ENCODE peak calls at places on chromosomes 4 and X, in eight cellular contexts. E is pancreas; R is prostate gland; U is ovary; X is GM23338; K is suprapubic skin; J is CD8-positive, alpha-beta T cell; D is A549. M is an unnamed sample.

GRCh38 chrX:68699960-68700746 is 52.7 kb downstream of the STARD8 start:
- DNase-seq in K (no peak), U (no peak), R (no peak), X (no peak), J (no peak), D (no peak), E (peak), M (no peak)

GRCh38 chr4:132540268-132540667 is 608.8 kb upstream of the PCDH10 start:
- DNase-seq in R (no peak), X (no peak), J (no peak), U (no peak), D (no peak), K (no peak), E (no peak), M (no peak)

GRCh38 chr4:186514271-186514950 is 41.0 kb downstream of the MTNR1A start:
- DNase-seq in E (no peak), J (no peak), K (no peak), R (no peak), X (no peak), D (no peak), U (no peak), M (no peak)

GRCh38 chr4:143559757-143560147 is 46.2 kb downstream of the SMARCA5 start:
- DNase-seq in U (peak), X (peak), K (no peak), J (no peak), E (no peak), D (no peak), R (no peak), M (peak)

GRCh38 chr4:41776466-41776865 is 27.9 kb upstream of the PHOX2B start:
- DNase-seq in D (no peak), U (no peak), E (no peak), K (no peak), X (peak), R (no peak), J (no peak), M (no peak)

GRCh38 chr4:1871471-1872021 is 353 bp downstream of the NSD2 start:
- DNase-seq in R (no peak), D (no peak), X (peak), E (peak), J (no peak), K (peak), U (peak), M (peak)

GRCh38 chrX:42515939-42516338 is 262.0 kb downstream of the PPP1R2C start:
- DNase-seq in U (no peak), E (no peak), X (no peak), K (no peak), J (no peak), D (no peak), R (no peak), M (no peak)

GRCh38 chr4:3384771-3385701 is 56.7 kb upstream of the HGFAC start:
- DNase-seq in R (peak), X (no peak), D (no peak), E (peak), U (no peak), J (no peak), K (no peak), M (no peak)

GRCh38 chrX:153318811-153319210 is 2.8 kb downstream of the PNMA6F start:
- DNase-seq in E (no peak), U (no peak), R (no peak), K (no peak), J (no peak), X (no peak), D (no peak), M (no peak)

GRCh38 chrX:112067601-112068000 is 15.0 kb downstream of the TRPC5 start:
- DNase-seq in E (no peak), R (no peak), D (no peak), X (no peak), U (no peak), K (no peak), J (no peak), M (no peak)

GRCh38 chrX:27565992-27566391 is 24.2 kb upstream of the DCAF8L2 start:
- DNase-seq in K (no peak), R (no peak), D (no peak), X (peak), J (no peak), E (no peak), U (no peak), M (no peak)

GRCh38 chr4:15552557-15553362 is 83.1 kb downstream of the CC2D2A start:
- DNase-seq in X (no peak), J (no peak), D (no peak), K (no peak), R (no peak), U (no peak), E (no peak), M (no peak)

GRCh38 chrX:54659547-54659946 is 129.5 kb downstream of the GNL3L start:
- DNase-seq in J (no peak), K (no peak), U (no peak), E (no peak), D (no peak), R (no peak), X (no peak), M (no peak)

GRCh38 chr4:76679691-76680090 is 218.3 kb downstream of the SOWAHB start:
- DNase-seq in X (no peak), U (no peak), R (no peak), K (no peak), J (no peak), D (no peak), E (no peak), M (no peak)

GRCh38 chr4:163395055-163395454 is 51.4 kb downstream of the NPY5R start:
- DNase-seq in E (no peak), J (no peak), U (no peak), R (no peak), K (no peak), X (no peak), D (no peak), M (no peak)

GRCh38 chr4:134024251-134024650 is 177.3 kb downstream of the PABPC4L start:
- DNase-seq in K (no peak), D (no peak), E (no peak), U (no peak), J (no peak), R (peak), X (peak), M (peak)

GRCh38 chr4:87309625-87310024 is 13.1 kb downstream of the HSD17B13 start:
- DNase-seq in U (no peak), X (no peak), D (no peak), J (no peak), K (no peak), E (no peak), R (no peak), M (no peak)

GRCh38 chrX:2385224-2385623 is 115.6 kb downstream of the DHRSX start:
- DNase-seq in D (peak), J (no peak), R (no peak), K (no peak), U (no peak), X (no peak), E (no peak), M (no peak)

GRCh38 chr4:7403001-7403400 is 31.7 kb downstream of the PSAPL1 start:
- DNase-seq in R (no peak), U (no peak), X (no peak), K (no peak), J (no peak), E (no peak), D (no peak), M (no peak)

GRCh38 chr4:99642725-99643489 is 14.7 kb downstream of the C4orf54 start:
- DNase-seq in K (no peak), D (no peak), R (no peak), X (no peak), E (peak), U (peak), J (no peak), M (no peak)

GRCh38 chr4:39823193-39823592 is 125.3 kb downstream of the UBE2K start:
- DNase-seq in J (no peak), E (no peak), D (no peak), X (peak), K (no peak), R (no peak), U (no peak), M (no peak)

GRCh38 chrX:31071262-31071661 is 579 bp downstream of the FTHL17 start:
- DNase-seq in K (peak), R (no peak), J (no peak), D (no peak), U (no peak), E (no peak), X (no peak), M (no peak)

GRCh38 chr4:95027906-95028618 is 270.3 kb downstream of the BMPR1B start:
- DNase-seq in R (no peak), D (no peak), J (no peak), X (peak), K (no peak), E (no peak), U (no peak), M (no peak)

GRCh38 chr4:1093391-1094335 is 19.7 kb downstream of the RNF212 start:
- DNase-seq in J (no peak), E (no peak), K (peak), R (no peak), U (no peak), X (no peak), D (no peak), M (no peak)

GRCh38 chrX:103565197-103565596 is 20.1 kb upstream of the TCEAL4 start:
- DNase-seq in J (no peak), K (no peak), D (no peak), X (no peak), R (no peak), U (no peak), E (no peak), M (no peak)

GRCh38 chrX:47384502-47384901 is 14.1 kb downstream of the ZNF157 start:
- DNase-seq in E (peak), D (peak), X (peak), U (peak), K (peak), J (peak), R (peak), M (peak)

GRCh38 chr4:153234923-153235322 is 30.7 kb downstream of the TRIM2 start:
- DNase-seq in J (no peak), E (no peak), D (no peak), R (no peak), U (no peak), X (no peak), K (no peak), M (no peak)

GRCh38 chr4:86223472-86223871 is 136.4 kb downstream of the MAPK10 start:
- DNase-seq in U (no peak), J (no peak), X (peak), D (no peak), K (no peak), E (no peak), R (no peak), M (peak)

GRCh38 chr4:97411352-97411751 is 731.9 kb downstream of the STPG2 start:
- DNase-seq in K (no peak), X (no peak), E (no peak), U (no peak), J (no peak), R (no peak), D (no peak), M (no peak)

GRCh38 chrX:107773206-107773605 is 2.4 kb downstream of the TSC22D3 start:
- DNase-seq in U (no peak), R (no peak), D (no peak), K (no peak), X (peak), E (no peak), J (no peak), M (no peak)

GRCh38 chr4:119735136-119735770 is 106.6 kb upstream of the PDE5A start:
- DNase-seq in K (no peak), R (no peak), E (no peak), D (no peak), J (no peak), X (no peak), U (no peak), M (no peak)

GRCh38 chrX:70422886-70423336 is at the start of gene GDPD2:
- DNase-seq in K (no peak), R (no peak), D (no peak), X (peak), J (no peak), U (no peak), E (no peak), M (peak)

GRCh38 chr4:159048166-159048886 is 54.6 kb upstream of the RAPGEF2 start:
- DNase-seq in U (peak), X (peak), K (peak), D (peak), R (peak), J (no peak), E (peak), M (peak)

GRCh38 chrX:54042609-54043010 is 1.7 kb downstream of the PHF8 start:
- DNase-seq in E (peak), J (no peak), X (peak), U (peak), R (peak), K (peak), D (peak), M (peak)

GRCh38 chrX:154012336-154012991 is 7.2 kb downstream of the IRAK1 start:
- DNase-seq in X (peak), U (no peak), E (peak), J (no peak), D (no peak), K (no peak), R (no peak), M (no peak)

GRCh38 chr4:134027931-134028330 is 173.7 kb downstream of the PABPC4L start:
- DNase-seq in R (peak), E (no peak), X (no peak), K (no peak), U (no peak), J (no peak), D (no peak), M (no peak)

GRCh38 chr4:55396305-55397023 is 707 bp downstream of the TMEM165 start:
- DNase-seq in K (peak), X (peak), J (no peak), U (peak), R (peak), D (peak), E (peak), M (peak)

GRCh38 chr4:98778206-98778605 is 119.8 kb upstream of the TSPAN5 start:
- DNase-seq in R (no peak), U (no peak), X (no peak), D (peak), J (no peak), K (no peak), E (no peak), M (no peak)

GRCh38 chr4:181488926-181489325 is 754.3 kb upstream of the TENM3 start:
- DNase-seq in X (no peak), J (no peak), E (no peak), R (no peak), U (no peak), K (no peak), D (no peak), M (no peak)

GRCh38 chr4:86972997-86973396 is 38.2 kb downstream of the AFF1 start:
- DNase-seq in D (no peak), X (peak), R (peak), E (peak), U (peak), K (no peak), J (no peak), M (peak)

DNA sequence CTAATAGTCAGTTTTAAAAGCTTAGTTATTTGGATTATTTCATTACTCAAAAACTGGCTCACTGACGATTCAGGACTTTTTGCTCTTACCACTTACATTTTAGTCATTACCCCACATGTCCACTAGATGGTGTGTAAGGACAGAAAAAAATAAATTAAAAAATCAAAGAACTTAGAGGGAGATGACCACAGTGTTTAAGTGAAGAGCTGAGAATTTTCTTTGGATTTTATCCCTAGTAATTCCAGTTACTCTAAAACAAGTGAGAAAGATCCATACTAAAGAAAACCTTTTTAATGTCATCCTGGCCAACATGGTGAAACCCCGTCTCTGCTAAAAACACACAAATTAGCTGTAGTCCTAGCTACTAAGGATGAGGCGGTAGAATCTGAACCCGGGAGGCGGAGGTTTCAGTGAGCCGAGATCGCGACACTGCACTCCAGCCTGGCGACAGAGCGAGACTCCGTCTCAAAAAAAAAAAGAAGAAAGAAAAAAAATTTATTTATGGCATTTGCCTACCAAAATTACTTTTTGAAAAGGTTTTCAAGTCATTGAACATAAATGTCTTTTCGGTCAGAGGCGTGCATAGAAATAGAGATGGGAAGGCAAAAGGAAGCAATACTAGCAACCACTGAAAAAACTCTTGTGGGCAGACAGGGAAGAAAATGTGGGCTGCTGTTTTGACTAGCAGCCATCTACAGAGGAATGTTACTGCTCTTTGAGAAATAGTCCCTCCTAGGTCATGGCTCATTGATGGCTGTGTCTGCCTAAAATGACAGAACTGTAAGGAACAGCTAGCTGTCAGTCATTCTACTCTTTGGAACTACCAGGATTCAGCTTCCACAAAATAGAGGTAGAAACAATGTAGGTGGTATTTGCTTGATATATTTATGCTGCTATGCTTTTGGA is 26.6 kb upstream of the TMPRSS11B start:
- DNase-seq in E (no peak), U (no peak), R (peak), K (no peak), X (peak), J (no peak), D (peak), M (no peak)
- H3K4me3 ChIP-seq in E (no peak), U (no peak), R (no peak), K (no peak), X (peak), J (no peak), D (no peak), M (no peak)

GRCh38 chr4:25923745-25924144 is 9.7 kb downstream of the SMIM20 start:
- DNase-seq in R (no peak), D (no peak), X (no peak), E (no peak), K (no peak), U (no peak), J (no peak), M (no peak)
- H3K27ac ChIP-seq in R (no peak), D (no peak), X (no peak), E (no peak), K (no peak), U (no peak), J (no peak), M (no peak)

GRCh38 chr4:122731676-122732075 is 828 bp upstream of the BBS12 start:
- DNase-seq in R (no peak), J (no peak), X (no peak), E (no peak), U (no peak), K (no peak), D (no peak), M (no peak)
- H3K4me3 ChIP-seq in R (no peak), J (no peak), X (peak), E (no peak), U (no peak), K (peak), D (peak), M (peak)

GRCh38 chrX:39830414-39830813 is 267.3 kb downstream of the BCOR start:
- DNase-seq in J (no peak), E (no peak), K (no peak), R (peak), U (no peak), D (no peak), X (no peak), M (no peak)
- H3K27ac ChIP-seq in J (no peak), E (peak), K (no peak), R (no peak), U (no peak), D (no peak), X (no peak), M (no peak)

GRCh38 chr4:146638801-146639351 is at the start of gene POU4F2:
- DNase-seq in D (no peak), U (no peak), K (peak), R (no peak), J (no peak), X (peak), E (no peak), M (peak)
- H3K4me3 ChIP-seq in D (no peak), U (no peak), K (peak), R (no peak), J (no peak), X (peak), E (no peak), M (peak)